ENCODE peak calls at places on chromosome 1, in nine cellular contexts. One of them, this sample, is unnamed.

GRCh38 chr1:40379785-40380452 is 6.4 kb downstream of the SMAP2 start:
- DNase-seq in IMR-90: peak; percentile 65
- DNase-seq in transverse colon: no peak
- DNase-seq in sigmoid colon: no peak
- DNase-seq in body of pancreas: no peak
- DNase-seq in HCT116: no peak
- DNase-seq in tibial nerve: no peak
- DNase-seq in ovary: no peak
- DNase-seq in heart left ventricle: no peak
- DNase-seq in this sample: no peak

GRCh38 chr1:215547009-215547408 is 20.1 kb upstream of the KCTD3 start:
- DNase-seq in IMR-90: no peak
- DNase-seq in transverse colon: no peak
- DNase-seq in sigmoid colon: no peak
- DNase-seq in body of pancreas: no peak
- DNase-seq in HCT116: no peak
- DNase-seq in tibial nerve: no peak
- DNase-seq in ovary: no peak
- DNase-seq in heart left ventricle: no peak
- DNase-seq in this sample: no peak

GRCh38 chr1:14255711-14256110 is 342.8 kb upstream of the KAZN start:
- DNase-seq in IMR-90: no peak
- DNase-seq in transverse colon: no peak
- DNase-seq in sigmoid colon: no peak
- DNase-seq in body of pancreas: no peak
- DNase-seq in HCT116: no peak
- DNase-seq in tibial nerve: no peak
- DNase-seq in ovary: no peak
- DNase-seq in heart left ventricle: no peak
- DNase-seq in this sample: no peak

GRCh38 chr1:218529691-218530310 is 184.7 kb downstream of the TGFB2 start:
- DNase-seq in IMR-90: peak; percentile 23
- DNase-seq in transverse colon: no peak
- DNase-seq in sigmoid colon: no peak
- DNase-seq in body of pancreas: no peak
- DNase-seq in HCT116: no peak
- DNase-seq in tibial nerve: no peak
- DNase-seq in ovary: no peak
- DNase-seq in heart left ventricle: no peak
- DNase-seq in this sample: no peak

GRCh38 chr1:10765734-10766478 is 30.5 kb downstream of the CASZ1 start:
- DNase-seq in IMR-90: no peak
- DNase-seq in transverse colon: peak; percentile 84
- DNase-seq in sigmoid colon: no peak
- DNase-seq in body of pancreas: peak; percentile 84
- DNase-seq in HCT116: no peak
- DNase-seq in tibial nerve: no peak
- DNase-seq in ovary: no peak
- DNase-seq in heart left ventricle: no peak
- DNase-seq in this sample: no peak

GRCh38 chr1:59511476-59512465 is 214.9 kb downstream of the FGGY start:
- DNase-seq in IMR-90: no peak
- DNase-seq in transverse colon: no peak
- DNase-seq in sigmoid colon: no peak
- DNase-seq in body of pancreas: peak; percentile 53
- DNase-seq in HCT116: no peak
- DNase-seq in tibial nerve: no peak
- DNase-seq in ovary: no peak
- DNase-seq in heart left ventricle: no peak
- DNase-seq in this sample: no peak

GRCh38 chr1:86741947-86742572 is 37.7 kb downstream of the SH3GLB1 start:
- DNase-seq in IMR-90: peak; percentile 39
- DNase-seq in transverse colon: peak; percentile 20
- DNase-seq in sigmoid colon: no peak
- DNase-seq in body of pancreas: peak; percentile 49
- DNase-seq in HCT116: peak; percentile 34
- DNase-seq in tibial nerve: no peak
- DNase-seq in ovary: no peak
- DNase-seq in heart left ventricle: no peak
- DNase-seq in this sample: no peak

GRCh38 chr1:151739590-151740355 is 18.5 kb downstream of the RIIAD1 start:
- DNase-seq in IMR-90: no peak
- DNase-seq in transverse colon: peak; percentile 50
- DNase-seq in sigmoid colon: no peak
- DNase-seq in body of pancreas: peak; percentile 56
- DNase-seq in HCT116: no peak
- DNase-seq in tibial nerve: no peak
- DNase-seq in ovary: no peak
- DNase-seq in heart left ventricle: no peak
- DNase-seq in this sample: peak; percentile 56

GRCh38 chr1:231522931-231523642 is 5.4 kb upstream of the TSNAX start:
- DNase-seq in IMR-90: no peak
- DNase-seq in transverse colon: no peak
- DNase-seq in sigmoid colon: no peak
- DNase-seq in body of pancreas: no peak
- DNase-seq in HCT116: no peak
- DNase-seq in tibial nerve: no peak
- DNase-seq in ovary: no peak
- DNase-seq in heart left ventricle: no peak
- DNase-seq in this sample: no peak

GRCh38 chr1:15424146-15424667 is 14.0 kb upstream of the CTRC start:
- DNase-seq in IMR-90: no peak
- DNase-seq in transverse colon: peak; percentile 88
- DNase-seq in sigmoid colon: no peak
- DNase-seq in body of pancreas: peak; percentile 96
- DNase-seq in HCT116: no peak
- DNase-seq in tibial nerve: no peak
- DNase-seq in ovary: no peak
- DNase-seq in heart left ventricle: no peak
- DNase-seq in this sample: no peak

GRCh38 chr1:172766462-172766861 is 107.6 kb downstream of the FASLG start:
- DNase-seq in IMR-90: no peak
- DNase-seq in transverse colon: no peak
- DNase-seq in sigmoid colon: no peak
- DNase-seq in body of pancreas: peak; percentile 30
- DNase-seq in HCT116: no peak
- DNase-seq in tibial nerve: no peak
- DNase-seq in ovary: no peak
- DNase-seq in heart left ventricle: peak; percentile 11
- DNase-seq in this sample: no peak

GRCh38 chr1:98086796-98087195 is 166.0 kb upstream of the DPYD start:
- DNase-seq in IMR-90: peak; percentile 99
- DNase-seq in transverse colon: no peak
- DNase-seq in sigmoid colon: no peak
- DNase-seq in body of pancreas: no peak
- DNase-seq in HCT116: peak; percentile 88
- DNase-seq in tibial nerve: no peak
- DNase-seq in ovary: no peak
- DNase-seq in heart left ventricle: no peak
- DNase-seq in this sample: no peak

GRCh38 chr1:6116137-6116536 is 64.0 kb downstream of the CHD5 start:
- DNase-seq in IMR-90: peak; percentile 43
- DNase-seq in transverse colon: no peak
- DNase-seq in sigmoid colon: no peak
- DNase-seq in body of pancreas: no peak
- DNase-seq in HCT116: no peak
- DNase-seq in tibial nerve: no peak
- DNase-seq in ovary: no peak
- DNase-seq in heart left ventricle: no peak
- DNase-seq in this sample: no peak

GRCh38 chr1:109617291-109617801 is 2.1 kb downstream of the GNAT2 start:
- DNase-seq in IMR-90: peak; percentile 97
- DNase-seq in transverse colon: no peak
- DNase-seq in sigmoid colon: no peak
- DNase-seq in body of pancreas: peak; percentile 46
- DNase-seq in HCT116: peak; percentile 44
- DNase-seq in tibial nerve: no peak
- DNase-seq in ovary: no peak
- DNase-seq in heart left ventricle: no peak
- DNase-seq in this sample: no peak

GRCh38 chr1:175423605-175424004 is 231.0 kb upstream of the KIAA0040 start:
- DNase-seq in IMR-90: no peak
- DNase-seq in transverse colon: no peak
- DNase-seq in sigmoid colon: no peak
- DNase-seq in body of pancreas: no peak
- DNase-seq in HCT116: no peak
- DNase-seq in tibial nerve: no peak
- DNase-seq in ovary: no peak
- DNase-seq in heart left ventricle: no peak
- DNase-seq in this sample: no peak

DNA sequence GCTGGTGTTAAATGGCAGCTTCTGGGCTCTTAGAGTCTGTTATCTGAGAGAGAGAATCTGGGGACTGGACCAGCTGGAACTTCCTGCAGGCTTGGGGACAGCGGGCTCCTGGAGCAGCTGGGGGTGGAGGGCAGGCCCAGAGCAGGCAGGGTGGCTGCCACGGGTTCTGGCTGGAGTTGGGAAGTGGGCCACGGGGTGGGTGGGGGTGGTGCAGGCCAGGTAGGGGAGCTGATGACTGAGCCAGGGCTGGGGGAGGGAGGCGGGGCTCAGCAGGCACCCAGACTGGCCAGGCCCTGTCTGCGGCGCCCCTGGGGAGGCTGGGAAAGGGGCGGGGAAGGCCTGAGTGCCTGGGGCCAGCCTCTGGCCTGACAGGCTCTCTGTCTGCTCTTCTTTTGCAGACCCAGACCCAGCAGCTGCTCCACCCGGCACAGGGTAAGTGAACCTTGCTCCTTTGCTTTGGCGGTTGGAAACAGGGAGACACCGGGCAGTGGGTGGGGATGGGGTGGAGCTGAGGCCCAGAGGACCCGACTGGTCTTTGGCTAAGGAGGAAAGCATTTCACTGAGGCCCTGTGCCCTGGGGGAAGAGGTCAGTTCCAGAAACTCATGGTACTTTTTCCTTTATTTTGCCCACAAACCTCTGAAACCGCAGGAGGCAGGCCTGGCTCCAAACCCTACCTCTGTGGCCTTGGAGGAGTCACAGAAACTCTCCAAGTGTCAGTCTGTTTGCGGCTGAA is 48.7 kb downstream of the ARHGEF10L start:
- DNase-seq in IMR-90: peak; percentile 5
- DNase-seq in transverse colon: peak; percentile 91
- DNase-seq in sigmoid colon: no peak
- DNase-seq in body of pancreas: peak; percentile 92
- DNase-seq in HCT116: no peak
- DNase-seq in tibial nerve: no peak
- DNase-seq in ovary: no peak
- DNase-seq in heart left ventricle: peak; percentile 76
- DNase-seq in this sample: no peak
- TF ChIP-seq POLR2A in IMR-90: no peak
- TF ChIP-seq POLR2A in transverse colon: peak; percentile 75
- TF ChIP-seq POLR2A in sigmoid colon: peak; percentile 11
- TF ChIP-seq POLR2A in body of pancreas: no peak
- TF ChIP-seq POLR2A in HCT116: no peak
- TF ChIP-seq POLR2A in tibial nerve: no peak
- TF ChIP-seq POLR2A in ovary: no peak
- TF ChIP-seq POLR2A in heart left ventricle: no peak
- TF ChIP-seq POLR2A in this sample: no peak

DNA sequence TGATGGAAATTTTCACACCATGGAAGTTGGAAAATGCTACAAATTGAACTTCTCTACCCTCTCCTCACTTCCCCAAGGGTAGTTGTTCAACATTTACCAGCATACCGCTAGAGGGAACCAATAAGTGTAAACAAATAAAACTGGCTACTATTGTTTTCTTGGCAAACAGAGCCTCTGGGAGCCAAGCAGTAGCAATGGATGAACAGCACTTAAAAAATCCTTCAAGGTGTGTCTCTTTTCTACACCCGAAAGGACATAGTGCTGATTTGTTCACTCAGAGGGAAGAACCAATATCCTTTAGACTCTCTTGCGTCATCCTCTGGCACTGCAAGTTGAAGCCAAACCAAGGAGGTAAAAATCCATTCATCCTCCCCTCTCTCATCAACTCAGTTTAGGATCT is 161.5 kb downstream of the TBX15 start:
- DNase-seq in IMR-90: no peak
- DNase-seq in transverse colon: no peak
- DNase-seq in sigmoid colon: no peak
- DNase-seq in body of pancreas: no peak
- DNase-seq in HCT116: no peak
- DNase-seq in tibial nerve: no peak
- DNase-seq in ovary: no peak
- DNase-seq in heart left ventricle: no peak
- DNase-seq in this sample: no peak
- H3K4me1 ChIP-seq in IMR-90: no peaks in the 10 kb centered on the region
- H3K4me1 ChIP-seq in transverse colon: no peaks in the 10 kb centered on the region
- H3K4me1 ChIP-seq in sigmoid colon: no peaks in the 10 kb centered on the region
- H3K4me1 ChIP-seq in body of pancreas: no peaks in the 10 kb centered on the region
- H3K4me1 ChIP-seq in HCT116: no peaks in the 10 kb centered on the region
- H3K4me1 ChIP-seq in tibial nerve: no peaks in the 10 kb centered on the region
- H3K4me1 ChIP-seq in ovary: no peaks in the 10 kb centered on the region
- H3K4me1 ChIP-seq in heart left ventricle: no peaks in the 10 kb centered on the region
- H3K4me1 ChIP-seq in this sample: no peaks in the 10 kb centered on the region

GRCh38 chr1:116122955-116123757 is 12.0 kb downstream of the MAB21L3 start:
- DNase-seq in IMR-90: peak; percentile 77
- DNase-seq in transverse colon: peak; percentile 68
- DNase-seq in sigmoid colon: no peak
- DNase-seq in body of pancreas: peak; percentile 30
- DNase-seq in HCT116: no peak
- DNase-seq in tibial nerve: no peak
- DNase-seq in ovary: no peak
- DNase-seq in heart left ventricle: no peak
- DNase-seq in this sample: no peak

GRCh38 chr1:116126281-116126680 is 15.1 kb downstream of the MAB21L3 start:
- DNase-seq in IMR-90: no peak
- DNase-seq in transverse colon: no peak
- DNase-seq in sigmoid colon: no peak
- DNase-seq in body of pancreas: no peak
- DNase-seq in HCT116: no peak
- DNase-seq in tibial nerve: no peak
- DNase-seq in ovary: no peak
- DNase-seq in heart left ventricle: no peak
- DNase-seq in this sample: no peak

GRCh38 chr1:116127123-116127847 is 16.1 kb downstream of the MAB21L3 start:
- DNase-seq in IMR-90: no peak
- DNase-seq in transverse colon: no peak
- DNase-seq in sigmoid colon: no peak
- DNase-seq in body of pancreas: no peak
- DNase-seq in HCT116: no peak
- DNase-seq in tibial nerve: no peak
- DNase-seq in ovary: no peak
- DNase-seq in heart left ventricle: no peak
- DNase-seq in this sample: peak; percentile 65

GRCh38 chr1:116125761-116126160 is 14.6 kb downstream of the MAB21L3 start:
- DNase-seq in IMR-90: no peak
- DNase-seq in transverse colon: peak; percentile 69
- DNase-seq in sigmoid colon: no peak
- DNase-seq in body of pancreas: no peak
- DNase-seq in HCT116: no peak
- DNase-seq in tibial nerve: no peak
- DNase-seq in ovary: no peak
- DNase-seq in heart left ventricle: no peak
- DNase-seq in this sample: no peak

GRCh38 chr1:116123837-116124533 is 12.8 kb downstream of the MAB21L3 start:
- DNase-seq in IMR-90: no peak
- DNase-seq in transverse colon: peak; percentile 68
- DNase-seq in sigmoid colon: no peak
- DNase-seq in body of pancreas: no peak
- DNase-seq in HCT116: no peak
- DNase-seq in tibial nerve: no peak
- DNase-seq in ovary: no peak
- DNase-seq in heart left ventricle: no peak
- DNase-seq in this sample: no peak
- TF ChIP-seq POLR2A in IMR-90: no peak
- TF ChIP-seq POLR2A in transverse colon: no peak
- TF ChIP-seq POLR2A in sigmoid colon: no peak
- TF ChIP-seq POLR2A in body of pancreas: no peak
- TF ChIP-seq POLR2A in HCT116: no peak
- TF ChIP-seq POLR2A in tibial nerve: no peak
- TF ChIP-seq POLR2A in ovary: no peak
- TF ChIP-seq POLR2A in heart left ventricle: no peak
- TF ChIP-seq POLR2A in this sample: no peak

GRCh38 chr1:155981266-155982088 is 3.1 kb upstream of the ARHGEF2 start:
- DNase-seq in IMR-90: peak; percentile 89
- DNase-seq in transverse colon: peak; percentile 56
- DNase-seq in sigmoid colon: peak; percentile 77
- DNase-seq in body of pancreas: no peak
- DNase-seq in HCT116: no peak
- DNase-seq in tibial nerve: no peak
- DNase-seq in ovary: no peak
- DNase-seq in heart left ventricle: no peak
- DNase-seq in this sample: no peak
- H3K4me1 ChIP-seq in IMR-90: peaks cover 43% of the 10 kb centered on the region
- H3K4me1 ChIP-seq in transverse colon: peaks cover 39% of the 10 kb centered on the region
- H3K4me1 ChIP-seq in sigmoid colon: peaks cover 60% of the 10 kb centered on the region
- H3K4me1 ChIP-seq in body of pancreas: peaks cover 36% of the 10 kb centered on the region
- H3K4me1 ChIP-seq in HCT116: peaks cover 55% of the 10 kb centered on the region
- H3K4me1 ChIP-seq in tibial nerve: no peaks in the 10 kb centered on the region
- H3K4me1 ChIP-seq in ovary: peaks cover 13% of the 10 kb centered on the region
- H3K4me1 ChIP-seq in heart left ventricle: peaks cover 29% of the 10 kb centered on the region
- H3K4me1 ChIP-seq in this sample: peaks cover 71% of the 10 kb centered on the region